ENCODE peak calls at places on chromosomes 11 and 22, in six cellular contexts. One of them, this sample, is unnamed.

GRCh38 chr22:21917206-21917958 is 35.3 kb downstream of the PPM1F start:
- DNase-seq in heart left ventricle: no peak
- DNase-seq in stomach: peak
- DNase-seq in ovary: no peak
- DNase-seq in HCT116: no peak
- DNase-seq in endothelial cell of umbilical vein: no peak
- DNase-seq in this sample: no peak

GRCh38 chr11:60310407-60310998 is 16.6 kb upstream of the MS4A6E start:
- DNase-seq in heart left ventricle: no peak
- DNase-seq in ovary: no peak
- DNase-seq in stomach: no peak
- DNase-seq in HCT116: no peak
- DNase-seq in endothelial cell of umbilical vein: no peak
- DNase-seq in this sample: no peak

GRCh38 chr22:48545976-48546375 is 1281.7 kb downstream of the BRD1 start:
- DNase-seq in heart left ventricle: no peak
- DNase-seq in ovary: no peak
- DNase-seq in HCT116: no peak
- DNase-seq in stomach: no peak
- DNase-seq in endothelial cell of umbilical vein: no peak
- DNase-seq in this sample: no peak

GRCh38 chr11:106956887-106957505 is 61.3 kb downstream of the GUCY1A2 start:
- DNase-seq in stomach: no peak
- DNase-seq in endothelial cell of umbilical vein: no peak
- DNase-seq in heart left ventricle: peak
- DNase-seq in HCT116: no peak
- DNase-seq in ovary: no peak
- DNase-seq in this sample: no peak

GRCh38 chr11:61776561-61777075 is 15.8 kb downstream of the TMEM258 start:
- DNase-seq in stomach: peak
- DNase-seq in HCT116: peak
- DNase-seq in endothelial cell of umbilical vein: peak
- DNase-seq in heart left ventricle: no peak
- DNase-seq in ovary: peak
- DNase-seq in this sample: peak

GRCh38 chr11:119361056-119361787 is 14.7 kb upstream of the MFRP start:
- DNase-seq in ovary: peak
- DNase-seq in stomach: no peak
- DNase-seq in heart left ventricle: peak
- DNase-seq in endothelial cell of umbilical vein: no peak
- DNase-seq in HCT116: peak
- DNase-seq in this sample: peak

GRCh38 chr11:117071344-117071787 is 26.9 kb downstream of the SIK3 start:
- DNase-seq in ovary: peak
- DNase-seq in stomach: peak
- DNase-seq in HCT116: no peak
- DNase-seq in endothelial cell of umbilical vein: peak
- DNase-seq in heart left ventricle: peak
- DNase-seq in this sample: no peak

GRCh38 chr22:40247976-40248375 is 70.3 kb downstream of the TNRC6B start:
- DNase-seq in stomach: no peak
- DNase-seq in endothelial cell of umbilical vein: no peak
- DNase-seq in HCT116: no peak
- DNase-seq in ovary: no peak
- DNase-seq in heart left ventricle: no peak
- DNase-seq in this sample: no peak

GRCh38 chr11:9708544-9708943 is 44.7 kb downstream of the SWAP70 start:
- DNase-seq in heart left ventricle: no peak
- DNase-seq in stomach: no peak
- DNase-seq in HCT116: no peak
- DNase-seq in endothelial cell of umbilical vein: peak
- DNase-seq in ovary: no peak
- DNase-seq in this sample: no peak

GRCh38 chr11:17021550-17021949 is 7.3 kb upstream of the PLEKHA7 start:
- DNase-seq in heart left ventricle: no peak
- DNase-seq in stomach: no peak
- DNase-seq in HCT116: no peak
- DNase-seq in ovary: no peak
- DNase-seq in endothelial cell of umbilical vein: no peak
- DNase-seq in this sample: no peak

GRCh38 chr11:69941546-69942332 is 122.5 kb upstream of the FGF3 start:
- DNase-seq in endothelial cell of umbilical vein: no peak
- DNase-seq in heart left ventricle: no peak
- DNase-seq in ovary: no peak
- DNase-seq in stomach: no peak
- DNase-seq in HCT116: no peak
- DNase-seq in this sample: no peak

GRCh38 chr22:43385770-43386641 is 25.8 kb upstream of the MPPED1 start:
- DNase-seq in stomach: peak
- DNase-seq in endothelial cell of umbilical vein: peak
- DNase-seq in HCT116: peak
- DNase-seq in ovary: peak
- DNase-seq in heart left ventricle: peak
- DNase-seq in this sample: peak

GRCh38 chr11:73184953-73185671 is 33.0 kb upstream of the P2RY2 start:
- DNase-seq in stomach: peak
- DNase-seq in endothelial cell of umbilical vein: peak
- DNase-seq in HCT116: peak
- DNase-seq in ovary: no peak
- DNase-seq in heart left ventricle: peak
- DNase-seq in this sample: peak

GRCh38 chr11:104134760-104135159 is 29.2 kb downstream of the PDGFD start:
- DNase-seq in heart left ventricle: no peak
- DNase-seq in endothelial cell of umbilical vein: peak
- DNase-seq in HCT116: no peak
- DNase-seq in stomach: no peak
- DNase-seq in ovary: no peak
- DNase-seq in this sample: peak

DNA sequence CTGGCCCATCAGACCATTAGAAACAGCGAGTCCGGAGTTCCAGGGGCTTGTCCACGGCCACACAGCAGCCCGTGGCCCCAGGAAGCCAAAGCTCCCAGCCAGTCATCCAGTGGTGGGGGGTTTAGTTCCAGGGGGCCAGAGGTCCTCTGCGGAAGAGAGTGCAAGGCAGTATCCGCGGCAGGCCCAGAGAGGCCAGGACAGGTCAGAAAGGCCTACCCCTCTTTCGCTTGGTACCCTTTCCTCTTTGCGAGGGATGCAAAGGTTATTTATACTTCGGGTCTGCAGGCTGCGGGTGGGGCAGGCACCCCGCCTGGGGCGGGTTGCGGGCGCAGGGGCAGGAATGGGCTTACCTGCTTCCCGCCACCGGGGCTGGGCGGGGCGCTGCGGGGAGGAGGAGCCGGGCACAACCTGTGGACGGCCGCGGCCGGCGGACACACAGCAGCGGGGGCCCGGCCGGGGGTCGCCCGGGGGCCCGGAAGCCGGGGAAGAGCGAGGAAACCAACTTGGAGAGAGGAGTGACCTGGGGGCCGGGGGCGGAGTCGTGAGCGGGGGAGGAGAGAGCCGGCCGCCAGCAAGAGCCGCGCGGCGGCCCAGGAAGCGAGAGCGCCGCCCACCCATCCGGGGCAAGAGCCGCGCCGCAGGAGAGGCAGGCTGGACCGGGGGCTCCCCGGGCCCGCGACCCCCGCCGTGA is at the start of gene SH3BP1:
- DNase-seq in endothelial cell of umbilical vein: no peak
- DNase-seq in stomach: peak
- DNase-seq in HCT116: no peak
- DNase-seq in heart left ventricle: peak
- DNase-seq in ovary: peak
- DNase-seq in this sample: no peak
- TF ChIP-seq POLR2A in endothelial cell of umbilical vein: no peak
- TF ChIP-seq POLR2A in stomach: no peak
- TF ChIP-seq POLR2A in HCT116: no peak
- TF ChIP-seq POLR2A in heart left ventricle: no peak
- TF ChIP-seq POLR2A in ovary: no peak
- TF ChIP-seq POLR2A in this sample: no peak

GRCh38 chr11:10857604-10858504 is at the start of gene ZBED5:
- DNase-seq in ovary: peak
- DNase-seq in HCT116: peak
- DNase-seq in stomach: peak
- DNase-seq in endothelial cell of umbilical vein: peak
- DNase-seq in heart left ventricle: peak
- DNase-seq in this sample: peak
- TF ChIP-seq POLR2A in ovary: peak
- TF ChIP-seq POLR2A in HCT116: peak
- TF ChIP-seq POLR2A in stomach: no peak
- TF ChIP-seq POLR2A in endothelial cell of umbilical vein: peak
- TF ChIP-seq POLR2A in heart left ventricle: no peak
- TF ChIP-seq POLR2A in this sample: peak

GRCh38 chr11:64745523-64746328 is 1.8 kb upstream of the RASGRP2 start:
- DNase-seq in stomach: peak
- DNase-seq in endothelial cell of umbilical vein: peak
- DNase-seq in HCT116: no peak
- DNase-seq in ovary: peak
- DNase-seq in heart left ventricle: peak
- DNase-seq in this sample: peak
- TF ChIP-seq POLR2A in stomach: no peak
- TF ChIP-seq POLR2A in endothelial cell of umbilical vein: no peak
- TF ChIP-seq POLR2A in HCT116: no peak
- TF ChIP-seq POLR2A in ovary: no peak
- TF ChIP-seq POLR2A in heart left ventricle: peak
- TF ChIP-seq POLR2A in this sample: no peak

DNA sequence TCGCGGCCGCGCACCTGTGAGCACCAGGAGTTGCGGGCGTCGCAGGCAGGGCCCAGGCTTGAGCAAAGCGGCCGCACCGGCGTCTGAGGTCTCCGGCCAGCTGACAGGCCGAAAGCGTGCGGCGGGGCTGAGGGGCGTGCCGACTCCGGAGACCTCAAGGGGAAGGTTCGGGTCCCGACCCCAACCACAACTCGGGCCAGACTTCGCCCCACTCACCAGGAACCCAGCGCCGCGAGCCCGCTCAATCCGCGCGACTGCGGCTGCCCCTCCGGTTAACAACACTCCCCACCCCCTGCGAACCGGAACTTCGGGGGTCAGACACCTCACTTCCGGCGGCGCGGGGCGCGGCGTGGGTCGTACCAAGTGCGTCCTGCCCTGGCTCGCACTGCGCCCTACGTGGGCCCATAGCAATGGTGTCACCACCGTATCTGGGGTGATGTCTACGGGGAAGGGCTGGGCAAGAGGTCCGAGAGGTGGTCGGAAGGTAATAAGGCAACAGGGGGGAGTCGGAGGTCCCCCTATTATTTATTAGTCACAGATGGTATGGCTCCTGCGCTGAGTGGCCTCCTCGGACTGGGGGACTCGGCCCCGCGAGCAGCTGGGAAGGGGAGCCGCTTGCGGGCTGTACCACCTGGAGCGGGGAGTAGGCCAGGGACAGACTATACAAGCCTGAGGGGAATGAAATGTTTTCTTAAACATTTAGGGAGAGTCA is at the start of gene SYVN1:
- DNase-seq in heart left ventricle: peak
- DNase-seq in HCT116: peak
- DNase-seq in stomach: peak
- DNase-seq in endothelial cell of umbilical vein: peak
- DNase-seq in ovary: peak
- DNase-seq in this sample: peak
- TF ChIP-seq POLR2A in heart left ventricle: peak
- TF ChIP-seq POLR2A in HCT116: peak
- TF ChIP-seq POLR2A in stomach: no peak
- TF ChIP-seq POLR2A in endothelial cell of umbilical vein: peak
- TF ChIP-seq POLR2A in ovary: peak
- TF ChIP-seq POLR2A in this sample: no peak

This sample was measured in H54.